ENCODE peak calls at places on chromosome 4, in four cellular contexts. One of them, this sample, is unnamed.

GRCh38 chr4:183444953-183445543 is 612 bp downstream of the CDKN2AIP start:
- DNase-seq in OCI-LY7: peak
- DNase-seq in esophagus squamous epithelium: no peak
- DNase-seq in tibial nerve: peak
- DNase-seq in this sample: peak

GRCh38 chr4:82833696-82834313 is 35.2 kb upstream of the SCD5 start:
- DNase-seq in OCI-LY7: no peak
- DNase-seq in esophagus squamous epithelium: no peak
- DNase-seq in tibial nerve: no peak
- DNase-seq in this sample: no peak

GRCh38 chr4:8364848-8365350 is 75.6 kb downstream of the ACOX3 start:
- DNase-seq in OCI-LY7: no peak
- DNase-seq in esophagus squamous epithelium: no peak
- DNase-seq in tibial nerve: no peak
- DNase-seq in this sample: peak

GRCh38 chr4:108982786-108983185 is 219.9 kb upstream of the ETNPPL start:
- DNase-seq in OCI-LY7: no peak
- DNase-seq in esophagus squamous epithelium: no peak
- DNase-seq in tibial nerve: no peak
- DNase-seq in this sample: no peak

GRCh38 chr4:25146076-25146475 is 14.2 kb downstream of the SEPSECS start:
- DNase-seq in OCI-LY7: no peak
- DNase-seq in esophagus squamous epithelium: no peak
- DNase-seq in tibial nerve: no peak
- DNase-seq in this sample: no peak

GRCh38 chr4:3419836-3420605 is 21.7 kb upstream of the HGFAC start:
- DNase-seq in OCI-LY7: no peak
- DNase-seq in esophagus squamous epithelium: no peak
- DNase-seq in tibial nerve: no peak
- DNase-seq in this sample: peak

GRCh38 chr4:38819569-38819968 is 15.0 kb upstream of the TLR1 start:
- DNase-seq in OCI-LY7: no peak
- DNase-seq in esophagus squamous epithelium: no peak
- DNase-seq in tibial nerve: no peak
- DNase-seq in this sample: no peak

GRCh38 chr4:145824469-145824868 is 114.2 kb downstream of the ZNF827 start:
- DNase-seq in OCI-LY7: no peak
- DNase-seq in esophagus squamous epithelium: no peak
- DNase-seq in tibial nerve: no peak
- DNase-seq in this sample: no peak

GRCh38 chr4:153220709-153221367 is 16.6 kb downstream of the TRIM2 start:
- DNase-seq in OCI-LY7: no peak
- DNase-seq in esophagus squamous epithelium: no peak
- DNase-seq in tibial nerve: no peak
- DNase-seq in this sample: no peak

GRCh38 chr4:48546336-48546735 is 56.3 kb downstream of the ZAR1 start:
- DNase-seq in OCI-LY7: peak
- DNase-seq in esophagus squamous epithelium: no peak
- DNase-seq in tibial nerve: no peak
- DNase-seq in this sample: no peak

GRCh38 chr4:78299565-78299972 is 242.4 kb downstream of the FRAS1 start:
- DNase-seq in OCI-LY7: peak
- DNase-seq in esophagus squamous epithelium: no peak
- DNase-seq in tibial nerve: no peak
- DNase-seq in this sample: no peak

GRCh38 chr4:41719417-41719816 is 29.1 kb downstream of the PHOX2B start:
- DNase-seq in OCI-LY7: no peak
- DNase-seq in esophagus squamous epithelium: no peak
- DNase-seq in tibial nerve: no peak
- DNase-seq in this sample: no peak

DNA sequence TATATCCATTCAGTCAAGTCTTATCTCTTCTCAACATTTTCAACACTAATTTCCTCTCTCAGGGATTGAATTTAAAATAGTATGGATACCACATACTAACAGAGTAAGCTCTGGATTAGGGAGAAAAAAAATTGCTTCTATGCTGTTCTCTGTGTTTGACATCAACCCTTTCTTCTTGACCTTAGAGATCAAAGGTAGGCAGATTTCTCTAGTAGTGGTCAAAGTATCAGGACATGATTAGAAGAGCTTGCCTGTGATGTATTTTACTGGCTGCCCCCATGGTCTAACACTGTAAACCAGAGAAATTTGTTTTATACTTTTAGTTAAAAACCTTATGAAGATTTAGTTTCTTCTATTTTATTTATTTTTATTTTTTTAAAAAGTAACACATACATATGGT is 8.3 kb downstream of the ADH6 start:
- DNase-seq in OCI-LY7: no peak
- DNase-seq in esophagus squamous epithelium: no peak
- DNase-seq in tibial nerve: no peak
- DNase-seq in this sample: no peak
- H3K27ac ChIP-seq in OCI-LY7: no peak
- H3K27ac ChIP-seq in esophagus squamous epithelium: no peak
- H3K27ac ChIP-seq in tibial nerve: no peak
- H3K27ac ChIP-seq in this sample: no peak

DNA sequence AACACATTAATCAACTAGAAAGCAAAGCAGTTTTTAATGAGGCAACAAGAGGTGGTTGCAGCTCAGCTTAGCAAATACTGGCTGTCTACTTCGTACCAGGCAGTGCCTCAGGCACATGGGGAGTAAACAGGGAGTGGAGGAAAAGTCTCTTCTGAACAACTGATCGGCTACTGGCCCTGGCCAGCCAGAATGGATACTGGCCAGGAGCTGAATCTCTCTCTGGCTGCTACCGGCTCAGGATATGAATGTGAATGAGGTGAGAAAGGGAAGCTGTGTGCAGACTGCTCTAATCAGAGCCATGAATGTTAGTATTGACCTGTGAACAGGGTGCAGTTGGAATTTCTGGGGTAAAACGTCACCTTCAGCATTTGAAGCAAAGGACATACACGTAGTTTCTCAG is 77.3 kb downstream of the STK32B start:
- DNase-seq in OCI-LY7: no peak
- DNase-seq in esophagus squamous epithelium: no peak
- DNase-seq in tibial nerve: no peak
- DNase-seq in this sample: no peak
- H3K27ac ChIP-seq in OCI-LY7: no peak
- H3K27ac ChIP-seq in esophagus squamous epithelium: no peak
- H3K27ac ChIP-seq in tibial nerve: no peak
- H3K27ac ChIP-seq in this sample: no peak

GRCh38 chr4:118904418-118904817 is 15.8 kb downstream of the SYNPO2 start:
- DNase-seq in OCI-LY7: no peak
- DNase-seq in esophagus squamous epithelium: no peak
- DNase-seq in tibial nerve: no peak
- DNase-seq in this sample: no peak
- H3K27ac ChIP-seq in OCI-LY7: no peak
- H3K27ac ChIP-seq in esophagus squamous epithelium: peak
- H3K27ac ChIP-seq in tibial nerve: peak
- H3K27ac ChIP-seq in this sample: no peak

DNA sequence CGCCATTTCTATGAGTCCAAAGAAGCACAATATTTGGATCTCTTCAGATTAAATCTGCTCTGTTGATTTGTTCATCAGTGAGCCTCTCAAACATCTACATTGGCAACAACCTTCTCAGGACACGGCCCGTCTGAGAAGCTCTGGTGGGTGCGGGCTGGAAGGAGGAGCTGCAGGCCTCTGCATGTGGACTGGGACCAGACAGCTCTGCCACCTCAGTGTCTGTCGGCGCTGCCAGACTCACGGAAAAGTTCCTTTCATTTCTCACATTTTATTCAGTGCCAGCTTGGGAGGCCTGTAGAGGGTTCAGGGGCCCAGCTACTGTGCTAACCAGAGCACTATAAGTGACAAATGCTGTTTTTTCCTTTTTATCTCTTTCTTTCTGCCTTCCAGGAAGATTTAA is 23.0 kb upstream of the HOPX start:
- DNase-seq in OCI-LY7: no peak
- DNase-seq in esophagus squamous epithelium: no peak
- DNase-seq in tibial nerve: no peak
- DNase-seq in this sample: no peak
- H3K27ac ChIP-seq in OCI-LY7: no peak
- H3K27ac ChIP-seq in esophagus squamous epithelium: no peak
- H3K27ac ChIP-seq in tibial nerve: peak
- H3K27ac ChIP-seq in this sample: no peak

GRCh38 chr4:127968565-127968964 is 3.4 kb downstream of the ABHD18 start:
- DNase-seq in OCI-LY7: no peak
- DNase-seq in esophagus squamous epithelium: no peak
- DNase-seq in tibial nerve: no peak
- DNase-seq in this sample: no peak
- H3K27ac ChIP-seq in OCI-LY7: no peak
- H3K27ac ChIP-seq in esophagus squamous epithelium: no peak
- H3K27ac ChIP-seq in tibial nerve: no peak
- H3K27ac ChIP-seq in this sample: no peak

This sample was measured in dorsolateral prefrontal cortex.